ENCODE peak calls at places on chromosome 4, in five cellular contexts. X, A, H, O and E are unnamed samples.

GRCh38 chr4:3630136-3630933 is 98.1 kb upstream of the LRPAP1 start:
- DNase-seq in X (no peak), A (no peak), H (no peak), O (no peak), E (no peak)

GRCh38 chr4:83772680-83773079 is 236.8 kb downstream of the GPAT3 start:
- DNase-seq in X (no peak), A (no peak), H (peak; percentile 2), O (no peak), E (no peak)

GRCh38 chr4:92551616-92552015 is 247.8 kb downstream of the GRID2 start:
- DNase-seq in X (no peak), A (no peak), H (no peak), O (no peak), E (no peak)

GRCh38 chr4:135418353-135418752 is 1216.8 kb upstream of the PABPC4L start:
- DNase-seq in X (no peak), A (peak; percentile 32), H (peak; percentile 29), O (peak; percentile 15), E (no peak)

GRCh38 chr4:170591076-170591475 is 501.3 kb upstream of the AADAT start:
- DNase-seq in X (no peak), A (no peak), H (peak; percentile 0), O (no peak), E (no peak)

GRCh38 chr4:146338512-146338911 is 124.2 kb downstream of the REELD1 start:
- DNase-seq in X (no peak), A (no peak), H (peak; percentile 6), O (no peak), E (no peak)

GRCh38 chr4:168101026-168101425 is 8.7 kb downstream of the ANXA10 start:
- DNase-seq in X (no peak), A (no peak), H (no peak), O (no peak), E (no peak)

GRCh38 chr4:89928867-89929266 is 34.2 kb downstream of the MMRN1 start:
- DNase-seq in X (no peak), A (no peak), H (no peak), O (no peak), E (no peak)

GRCh38 chr4:174210952-174211490 is 72.4 kb downstream of the FBXO8 start:
- DNase-seq in X (no peak), A (no peak), H (peak; percentile 62), O (peak; percentile 45), E (no peak)

GRCh38 chr4:77399831-77400230 is 205.8 kb upstream of the CXCL13 start:
- DNase-seq in X (no peak), A (no peak), H (no peak), O (no peak), E (no peak)

GRCh38 chr4:80963051-80963450 is 67.5 kb upstream of the BMP3 start:
- DNase-seq in X (no peak), A (no peak), H (peak; percentile 29), O (no peak), E (no peak)

DNA sequence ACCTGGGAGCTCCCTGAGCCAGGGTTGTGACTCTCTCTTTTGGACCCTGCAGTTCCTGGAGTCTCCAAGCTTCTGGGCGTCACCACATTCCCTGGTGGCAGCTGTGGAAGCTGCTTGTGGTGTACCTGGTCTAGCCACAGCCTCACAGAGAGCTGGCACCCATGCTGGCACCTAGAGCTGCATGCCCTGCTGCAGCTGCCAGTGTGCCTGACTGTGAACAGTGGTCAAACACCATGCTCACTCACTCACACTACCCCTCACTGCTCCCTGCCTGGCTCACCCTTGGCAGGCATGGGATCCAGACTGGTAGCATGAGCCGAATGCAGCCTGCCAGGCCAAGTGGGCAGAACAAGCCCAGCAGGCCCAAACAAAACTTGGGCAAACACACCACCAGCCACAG is 66.6 kb downstream of the NAA11 start:
- DNase-seq in X (no peak), A (no peak), H (no peak), O (no peak), E (no peak)
- H4K91ac ChIP-seq in X (no peak overlapping the region), A (no peak overlapping the region), H (no peak overlapping the region), O (peak overlapping the region; percentile 5), E (no peak overlapping the region)

GRCh38 chr4:1156069-1156468 is 16.3 kb downstream of the SPON2 start:
- DNase-seq in X (no peak), A (no peak), H (no peak), O (peak; percentile 6), E (no peak)
- H3K4me2 ChIP-seq in X (no peak overlapping the region), A (no peak overlapping the region), H (no peak overlapping the region), O (no peak overlapping the region), E (no peak overlapping the region)

GRCh38 chr4:41158756-41159155 is 55.6 kb downstream of the APBB2 start:
- DNase-seq in X (no peak), A (no peak), H (no peak), O (no peak), E (no peak)
- H4K91ac ChIP-seq in X (no peak overlapping the region), A (no peak overlapping the region), H (peak overlapping the region; percentile 23), O (peak overlapping the region; percentile 56), E (no peak overlapping the region)

GRCh38 chr4:104446431-104446925 is 48.2 kb downstream of the CXXC4 start:
- DNase-seq in X (no peak), A (no peak), H (no peak), O (no peak), E (no peak)

GRCh38 chr4:104444685-104445084 is 50.0 kb downstream of the CXXC4 start:
- DNase-seq in X (no peak), A (no peak), H (no peak), O (no peak), E (no peak)

GRCh38 chr4:104449537-104449936 is 45.2 kb downstream of the CXXC4 start:
- DNase-seq in X (no peak), A (no peak), H (no peak), O (no peak), E (no peak)

GRCh38 chr4:104451573-104451972 is 43.1 kb downstream of the CXXC4 start:
- DNase-seq in X (no peak), A (no peak), H (no peak), O (peak; percentile 42), E (no peak)

GRCh38 chr4:104447346-104447745 is 47.3 kb downstream of the CXXC4 start:
- DNase-seq in X (no peak), A (no peak), H (no peak), O (peak; percentile 24), E (no peak)
- H3K4me2 ChIP-seq in X (no peak overlapping the region), A (no peak overlapping the region), H (no peak overlapping the region), O (no peak overlapping the region), E (no peak overlapping the region)

DNA sequence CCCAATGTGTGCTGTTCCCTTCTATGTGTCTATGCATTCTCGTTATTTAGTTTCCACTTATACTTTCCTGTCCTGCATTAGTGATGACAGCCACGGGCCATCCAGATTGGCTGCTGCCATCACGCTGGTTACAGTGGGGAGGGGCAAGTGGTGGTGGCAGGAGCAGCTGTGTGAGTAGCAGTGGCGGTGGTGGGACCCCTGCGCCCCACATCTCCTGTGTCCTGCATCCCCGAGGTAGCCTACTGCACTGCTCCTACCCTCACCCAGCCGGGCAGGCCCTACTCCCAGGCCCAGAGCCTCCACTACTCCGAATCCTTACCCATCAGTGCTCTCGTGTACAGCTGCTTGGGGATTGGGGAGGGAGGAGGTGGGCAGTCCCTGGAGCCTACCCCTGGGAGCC is 798.7 kb upstream of the AGA start:
- DNase-seq in X (no peak), A (no peak), H (no peak), O (no peak), E (no peak)
- H4K91ac ChIP-seq in X (no peak overlapping the region), A (no peak overlapping the region), H (no peak overlapping the region), O (no peak overlapping the region), E (no peak overlapping the region)